ENCODE peak calls at places on chromosomes 13 and 19, in seven cellular contexts. G is AG04450, E is lower leg skin, J is fibroblast of villous mesenchyme, T is GM12878, A is Peyer's patch, Q is transverse colon. X is an unnamed sample.

GRCh38 chr13:60838581-60838980 is 441.6 kb downstream of the TDRD3 start:
- DNase-seq in J (no peak), G (no peak), Q (no peak), A (no peak), E (no peak), T (no peak), X (peak; percentile 15)

GRCh38 chr13:30577381-30577780 is 40.3 kb upstream of the USPL1 start:
- DNase-seq in A (no peak), Q (peak; percentile 18), T (peak; percentile 72), G (peak; percentile 59), E (no peak), J (peak; percentile 94), X (no peak)

GRCh38 chr19:31698352-31698751 is 349.1 kb upstream of the TSHZ3 start:
- DNase-seq in E (no peak), J (peak; percentile 7), A (no peak), Q (no peak), G (no peak), T (no peak), X (no peak)

GRCh38 chr13:28991764-28992163 is 171.6 kb downstream of the MTUS2 start:
- DNase-seq in E (no peak), A (no peak), J (no peak), T (no peak), Q (no peak), G (no peak), X (no peak)

GRCh38 chr19:18593367-18594095 is 4.9 kb downstream of the REX1BD start:
- DNase-seq in A (no peak), T (no peak), G (no peak), Q (no peak), E (no peak), J (no peak), X (no peak)

GRCh38 chr13:103349664-103350063 is 283.4 kb upstream of the SLC10A2 start:
- DNase-seq in G (no peak), A (no peak), J (no peak), T (no peak), E (no peak), Q (no peak), X (no peak)

GRCh38 chr13:22220186-22221160 is 549.6 kb downstream of the FGF9 start:
- DNase-seq in Q (peak; percentile 76), A (peak; percentile 72), J (no peak), G (no peak), E (no peak), T (no peak), X (no peak)

GRCh38 chr19:5753743-5754142 is 30.8 kb downstream of the PRR22 start:
- DNase-seq in A (no peak), Q (no peak), E (no peak), J (no peak), G (no peak), T (no peak), X (no peak)

GRCh38 chr19:50191270-50191669 is 12.2 kb upstream of the MYH14 start:
- DNase-seq in T (peak; percentile 13), J (no peak), A (no peak), E (no peak), G (no peak), Q (no peak), X (no peak)

GRCh38 chr13:60090579-60090978 is 73.1 kb downstream of the DIAPH3 start:
- DNase-seq in E (no peak), G (no peak), A (no peak), J (peak; percentile 28), Q (no peak), T (no peak), X (no peak)

GRCh38 chr13:95038949-95039348 is 262.3 kb downstream of the ABCC4 start:
- DNase-seq in E (no peak), Q (no peak), G (no peak), T (no peak), J (no peak), A (no peak), X (no peak)

GRCh38 chr13:36421447-36421846 is 10.8 kb upstream of the CCNA1 start:
- DNase-seq in A (no peak), E (no peak), T (no peak), G (no peak), Q (no peak), J (no peak), X (no peak)

GRCh38 chr13:30331331-30331771 is 24.0 kb upstream of the KATNAL1 start:
- DNase-seq in A (no peak), J (peak; percentile 62), T (no peak), E (no peak), Q (peak; percentile 26), G (no peak), X (no peak)

GRCh38 chr19:35710784-35711723 is 6.7 kb downstream of the ZBTB32 start:
- DNase-seq in A (no peak), E (no peak), G (no peak), Q (no peak), J (no peak), T (peak; percentile 94), X (no peak)

GRCh38 chr13:109140777-109141354 is 511.5 kb downstream of the MYO16 start:
- DNase-seq in Q (no peak), A (no peak), E (no peak), T (no peak), J (no peak), G (no peak), X (no peak)

GRCh38 chr19:19204181-19204580 is 967 bp upstream of the NR2C2AP start:
- DNase-seq in G (no peak), E (no peak), T (no peak), Q (no peak), A (no peak), J (no peak), X (no peak)

GRCh38 chr13:34127523-34127922 is 309.6 kb downstream of the RFC3 start:
- DNase-seq in Q (no peak), T (no peak), G (no peak), J (no peak), E (no peak), A (no peak), X (no peak)

DNA sequence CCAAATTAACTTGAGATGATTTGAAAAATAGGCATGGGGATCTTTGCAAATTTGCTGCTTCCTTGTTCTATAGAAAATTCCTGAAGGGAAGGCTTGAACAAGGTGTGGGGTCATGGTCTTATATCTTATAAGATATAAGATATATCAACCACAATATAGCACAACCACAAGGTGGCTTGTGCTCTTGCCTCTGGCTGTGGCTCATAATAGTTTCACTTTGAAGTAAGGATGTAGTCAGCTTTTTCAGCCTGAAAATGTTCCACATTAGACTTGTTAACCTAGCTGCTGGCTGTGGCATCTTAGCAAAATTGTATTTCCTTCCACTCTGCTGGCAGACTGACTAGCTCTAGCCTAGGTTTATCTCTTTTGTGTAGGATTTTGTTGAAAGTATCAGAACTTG is 169.7 kb downstream of the KLF5 start:
- DNase-seq in G (no peak), E (no peak), A (no peak), J (peak; percentile 13), T (no peak), Q (no peak), X (no peak)
- TF ChIP-seq CTCF in G (peak; percentile 44), E (no peak), A (no peak), J (peak; percentile 21), T (no peak), Q (peak; percentile 20), X (no peak)

DNA sequence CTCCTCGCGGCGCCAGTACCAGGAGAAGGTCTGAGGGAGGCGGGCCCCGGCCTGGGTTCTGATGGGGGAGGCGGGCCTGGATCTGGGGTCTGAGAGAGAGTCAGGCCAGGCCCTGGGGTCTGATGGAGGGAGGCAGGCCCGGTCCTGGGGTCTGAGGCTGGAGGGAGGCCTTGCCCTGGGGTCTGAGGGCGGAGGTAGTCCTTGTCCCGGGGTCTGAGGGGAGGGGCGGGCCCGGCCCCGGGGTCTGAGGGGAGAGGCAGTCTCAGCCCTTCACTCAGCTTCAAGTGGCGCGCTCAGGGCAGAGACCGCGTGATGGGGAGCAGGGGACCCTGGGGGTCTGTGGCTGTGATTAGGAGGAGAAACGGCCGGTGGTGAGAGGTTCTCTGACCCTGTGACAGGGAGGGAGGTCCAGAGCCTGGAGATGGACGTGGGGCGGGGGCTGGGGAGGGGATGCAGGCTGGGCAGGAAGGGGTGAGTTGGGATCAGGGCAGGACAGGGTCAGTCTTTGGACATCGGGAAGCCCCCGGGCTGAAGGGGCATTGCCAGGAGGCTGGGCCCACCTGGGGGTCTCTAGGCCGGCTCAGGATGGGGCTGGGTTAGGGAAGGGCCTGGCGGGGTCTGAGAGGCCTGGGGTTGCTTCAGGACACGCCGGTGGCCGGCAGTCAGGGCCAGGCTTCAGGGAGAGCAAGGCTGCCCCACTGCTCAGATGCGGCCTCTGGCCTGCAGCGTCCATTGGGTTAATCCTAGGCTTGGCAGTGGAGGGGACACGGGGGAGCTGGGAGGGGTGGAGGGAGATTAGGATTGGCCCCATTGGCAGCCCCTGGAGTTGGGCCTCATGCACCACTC is 18.7 kb downstream of the HCN2 start:
- DNase-seq in J (no peak), A (no peak), G (no peak), Q (no peak), E (no peak), T (no peak), X (no peak)
- H3K4me3 ChIP-seq in J (no peak overlapping the region), A (no peak overlapping the region), G (no peak overlapping the region), Q (no peak overlapping the region), E (no peak overlapping the region), T (no peak overlapping the region), X (no peak overlapping the region)

GRCh38 chr19:8832132-8833021 is at the start of the genes MBD3L1 and ZNF558:
- DNase-seq in Q (peak; percentile 98), A (peak; percentile 99), E (peak; percentile 99), G (peak; percentile 94), T (peak; percentile 40), J (peak; percentile 97), X (peak; percentile 95)
- TF ChIP-seq CTCF in Q (peak; percentile 15), A (peak; percentile 19), E (no peak), G (peak; percentile 17), T (no peak), J (no peak), X (peak; percentile 57)

GRCh38 chr13:106567421-106568224 is at the start of gene ARGLU1:
- DNase-seq in E (peak; percentile 91), T (peak; percentile 64), J (peak; percentile 92), Q (peak; percentile 96), G (peak; percentile 79), A (peak; percentile 98), X (peak; percentile 56)

GRCh38 chr13:106562301-106562700 is 5.6 kb downstream of the ARGLU1 start:
- DNase-seq in T (no peak), E (no peak), G (no peak), Q (no peak), J (no peak), A (no peak), X (no peak)

GRCh38 chr13:106568225-106569003 is 477 bp upstream of the ARGLU1 start:
- DNase-seq in Q (no peak), A (no peak), G (no peak), E (no peak), T (no peak), J (no peak), X (no peak)

GRCh38 chr13:106566682-106567420 is 1.1 kb downstream of the ARGLU1 start:
- DNase-seq in G (no peak), T (no peak), Q (peak; percentile 69), A (no peak), J (peak; percentile 67), E (peak; percentile 57), X (no peak)

DNA sequence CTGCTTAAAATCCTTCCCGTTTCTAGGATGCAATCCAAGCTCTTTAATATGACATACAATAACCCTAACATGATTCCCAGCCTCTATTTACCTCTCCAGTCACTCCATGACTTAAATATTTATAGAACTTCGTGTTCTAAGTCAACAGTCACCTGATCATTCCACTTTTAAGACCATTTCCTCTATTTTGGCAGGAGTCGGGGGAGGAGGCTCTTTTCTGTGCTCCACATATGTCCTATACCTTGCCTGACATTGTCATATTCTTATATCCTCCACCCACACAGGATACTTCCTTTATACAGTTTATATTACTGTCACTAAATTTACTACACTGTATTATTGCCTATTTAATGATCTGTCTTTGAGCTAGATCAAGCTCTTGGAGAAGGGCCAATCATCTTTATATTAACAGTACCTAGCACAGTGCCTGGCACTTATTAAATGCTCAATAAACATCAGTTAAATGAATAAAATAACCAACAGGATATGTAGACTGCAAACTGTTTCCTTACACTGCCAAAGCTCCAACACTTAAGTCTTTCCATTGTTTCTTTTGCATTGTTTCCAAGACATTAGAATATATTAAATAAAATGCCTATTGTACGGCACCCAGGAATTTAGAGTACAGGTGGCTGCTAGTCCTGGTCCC is 2.7 kb downstream of the ARGLU1 start:
- DNase-seq in T (no peak), G (no peak), A (no peak), J (no peak), Q (no peak), E (no peak), X (peak; percentile 71)
- H3K4me3 ChIP-seq in T (peak overlapping the region; percentile 83), G (peak overlapping the region; percentile 83), A (peak overlapping the region; percentile 69), J (peak overlapping the region; percentile 96), Q (no peak overlapping the region), E (no peak overlapping the region), X (no peak overlapping the region)